ENCODE peak calls at places on chromosomes 3 and 15, in seven cellular contexts. Q is GM23338, T is GM12878, M is H1, I is GM12892, O is esophagus muscularis mucosa, U is breast epithelium. J is an unnamed sample.

GRCh38 chr3:50211930-50212329 is 6.9 kb downstream of the SLC38A3 start:
- DNase-seq in Q (no peak), T (no peak), M (no peak), I (no peak), O (no peak), U (no peak), J (no peak)

GRCh38 chr15:31442203-31443090 is 115.8 kb downstream of the KLF13 start:
- DNase-seq in Q (peak), T (no peak), M (no peak), I (no peak), O (no peak), U (no peak), J (no peak)

GRCh38 chr3:52385157-52385556 is 59.7 kb downstream of the SEMA3G start:
- DNase-seq in Q (peak), T (no peak), M (peak), I (peak), O (no peak), U (no peak), J (no peak)

GRCh38 chr3:179175358-179175757 is 27.2 kb downstream of the PIK3CA start:
- DNase-seq in Q (no peak), T (no peak), M (no peak), I (no peak), O (no peak), U (no peak), J (no peak)

GRCh38 chr3:49422379-49423248 is at the start of gene AMT:
- DNase-seq in Q (peak), T (no peak), M (peak), I (no peak), O (no peak), U (no peak), J (peak)

GRCh38 chr3:8869613-8870012 is 93.7 kb downstream of the RAD18 start:
- DNase-seq in Q (no peak), T (no peak), M (no peak), I (no peak), O (no peak), U (no peak), J (no peak)

GRCh38 chr3:128319741-128320141 is 146.9 kb downstream of the DNAJB8 start:
- DNase-seq in Q (no peak), T (no peak), M (no peak), I (no peak), O (no peak), U (no peak), J (no peak)

GRCh38 chr15:62058327-62059028 is 1.8 kb downstream of the VPS13C start:
- DNase-seq in Q (no peak), T (no peak), M (no peak), I (no peak), O (no peak), U (no peak), J (no peak)

GRCh38 chr15:41490355-41490754 is 3.3 kb upstream of the ITPKA start:
- DNase-seq in Q (no peak), T (peak), M (no peak), I (no peak), O (no peak), U (no peak), J (no peak)

GRCh38 chr15:56040081-56041035 is 46.9 kb upstream of the NEDD4 start:
- DNase-seq in Q (peak), T (no peak), M (peak), I (no peak), O (no peak), U (peak), J (peak)

GRCh38 chr15:52491460-52491859 is 37.2 kb downstream of the MYO5A start:
- DNase-seq in Q (no peak), T (no peak), M (no peak), I (no peak), O (no peak), U (no peak), J (no peak)

GRCh38 chr3:140420621-140421357 is 257.1 kb upstream of the TRIM42 start:
- DNase-seq in Q (no peak), T (no peak), M (no peak), I (no peak), O (peak), U (no peak), J (peak)

GRCh38 chr15:83088876-83089275 is 18.6 kb upstream of the TM6SF1 start:
- DNase-seq in Q (no peak), T (no peak), M (no peak), I (no peak), O (no peak), U (no peak), J (no peak)

GRCh38 chr15:83094592-83094991 is 12.9 kb upstream of the TM6SF1 start:
- DNase-seq in Q (no peak), T (no peak), M (no peak), I (no peak), O (no peak), U (no peak), J (peak)

GRCh38 chr15:83087535-83087934 is 19.9 kb upstream of the TM6SF1 start:
- DNase-seq in Q (no peak), T (no peak), M (no peak), I (no peak), O (no peak), U (no peak), J (no peak)

GRCh38 chr15:83090465-83090864 is 17.0 kb upstream of the TM6SF1 start:
- DNase-seq in Q (no peak), T (no peak), M (no peak), I (no peak), O (no peak), U (no peak), J (no peak)

DNA sequence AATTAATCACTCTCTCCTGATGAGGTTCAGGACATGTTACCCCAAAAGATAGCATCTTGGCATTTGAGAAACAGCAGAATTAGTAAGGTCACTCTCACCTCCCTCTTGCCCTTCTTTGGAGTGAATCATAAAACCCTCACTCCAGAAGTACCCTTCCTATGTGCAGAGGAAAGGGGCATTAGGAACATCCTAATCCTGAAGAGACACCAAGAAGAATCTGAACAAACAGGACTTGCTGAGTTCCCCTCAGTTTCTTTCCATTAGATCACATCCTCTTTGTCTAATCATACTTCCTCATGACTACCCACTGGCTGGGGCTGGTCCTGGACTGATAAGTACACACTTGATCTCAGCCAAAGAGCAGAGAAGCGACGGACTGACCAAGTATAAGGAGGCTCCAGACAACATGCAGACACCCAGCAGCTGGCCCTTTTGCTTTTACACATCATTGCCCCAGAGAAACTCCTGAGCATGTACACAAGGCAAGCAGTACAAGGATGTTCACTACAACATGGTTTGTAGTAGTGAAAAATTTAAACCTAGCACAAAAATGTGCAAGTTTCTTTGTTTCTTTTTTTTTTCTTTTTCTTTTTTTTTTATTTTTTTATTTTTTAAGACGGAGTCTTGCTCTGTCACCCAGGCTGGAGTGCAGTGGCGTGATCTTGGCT is 15.0 kb upstream of the TM6SF1 start:
- DNase-seq in Q (no peak), T (no peak), M (no peak), I (no peak), O (no peak), U (no peak), J (peak)
- TF ChIP-seq POLR2AphosphoS5 in Q (no peak), T (peak), M (no peak), I (peak), O (peak), U (no peak), J (peak)

GRCh38 chr3:167843886-167844285 is 108.4 kb downstream of the SERPINI1 start:
- DNase-seq in Q (no peak), T (no peak), M (no peak), I (no peak), O (no peak), U (no peak), J (no peak)

GRCh38 chr3:167837430-167837829 is 101.9 kb downstream of the SERPINI1 start:
- DNase-seq in Q (no peak), T (no peak), M (no peak), I (no peak), O (no peak), U (no peak), J (no peak)

GRCh38 chr3:167843483-167843882 is 108.0 kb downstream of the SERPINI1 start:
- DNase-seq in Q (no peak), T (no peak), M (no peak), I (no peak), O (no peak), U (no peak), J (no peak)

GRCh38 chr3:167839460-167839859 is 103.9 kb downstream of the SERPINI1 start:
- DNase-seq in Q (no peak), T (no peak), M (no peak), I (no peak), O (no peak), U (no peak), J (no peak)

DNA sequence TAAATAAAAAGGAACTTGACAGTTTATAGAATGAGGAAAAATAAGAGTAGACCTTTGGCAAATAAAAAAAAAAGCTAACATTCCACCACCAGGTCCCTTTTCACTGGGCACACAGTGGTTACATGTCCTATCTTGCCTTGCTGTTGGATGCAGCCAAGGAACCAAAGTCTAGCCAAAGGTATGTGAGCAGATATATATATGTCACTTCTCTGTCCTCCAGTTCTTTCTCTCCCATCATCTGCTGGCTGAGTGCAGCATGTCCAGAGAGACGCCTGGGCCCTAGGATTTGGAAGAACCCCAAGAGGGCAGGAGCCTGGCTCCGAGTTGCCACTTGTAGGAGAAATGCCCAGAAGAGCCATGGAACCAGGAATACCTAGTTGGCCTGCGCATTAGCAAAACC is 104.7 kb downstream of the SERPINI1 start:
- DNase-seq in Q (no peak), T (no peak), M (no peak), I (no peak), O (no peak), U (no peak), J (no peak)
- TF ChIP-seq POLR2AphosphoS5 in Q (no peak), T (no peak), M (no peak), I (no peak), O (no peak), U (no peak), J (no peak)

GRCh38 chr3:45084361-45084760 is 58.3 kb downstream of the CLEC3B start:
- DNase-seq in Q (no peak), T (no peak), M (no peak), I (no peak), O (no peak), U (no peak), J (no peak)

GRCh38 chr3:45083023-45083422 is 56.9 kb downstream of the CLEC3B start:
- DNase-seq in Q (peak), T (no peak), M (no peak), I (no peak), O (no peak), U (no peak), J (no peak)

GRCh38 chr3:45087155-45087554 is 59.0 kb downstream of the CDCP1 start:
- DNase-seq in Q (no peak), T (no peak), M (no peak), I (no peak), O (no peak), U (no peak), J (no peak)

GRCh38 chr3:45082139-45082538 is 56.0 kb downstream of the CLEC3B start:
- DNase-seq in Q (no peak), T (no peak), M (no peak), I (no peak), O (no peak), U (no peak), J (no peak)

DNA sequence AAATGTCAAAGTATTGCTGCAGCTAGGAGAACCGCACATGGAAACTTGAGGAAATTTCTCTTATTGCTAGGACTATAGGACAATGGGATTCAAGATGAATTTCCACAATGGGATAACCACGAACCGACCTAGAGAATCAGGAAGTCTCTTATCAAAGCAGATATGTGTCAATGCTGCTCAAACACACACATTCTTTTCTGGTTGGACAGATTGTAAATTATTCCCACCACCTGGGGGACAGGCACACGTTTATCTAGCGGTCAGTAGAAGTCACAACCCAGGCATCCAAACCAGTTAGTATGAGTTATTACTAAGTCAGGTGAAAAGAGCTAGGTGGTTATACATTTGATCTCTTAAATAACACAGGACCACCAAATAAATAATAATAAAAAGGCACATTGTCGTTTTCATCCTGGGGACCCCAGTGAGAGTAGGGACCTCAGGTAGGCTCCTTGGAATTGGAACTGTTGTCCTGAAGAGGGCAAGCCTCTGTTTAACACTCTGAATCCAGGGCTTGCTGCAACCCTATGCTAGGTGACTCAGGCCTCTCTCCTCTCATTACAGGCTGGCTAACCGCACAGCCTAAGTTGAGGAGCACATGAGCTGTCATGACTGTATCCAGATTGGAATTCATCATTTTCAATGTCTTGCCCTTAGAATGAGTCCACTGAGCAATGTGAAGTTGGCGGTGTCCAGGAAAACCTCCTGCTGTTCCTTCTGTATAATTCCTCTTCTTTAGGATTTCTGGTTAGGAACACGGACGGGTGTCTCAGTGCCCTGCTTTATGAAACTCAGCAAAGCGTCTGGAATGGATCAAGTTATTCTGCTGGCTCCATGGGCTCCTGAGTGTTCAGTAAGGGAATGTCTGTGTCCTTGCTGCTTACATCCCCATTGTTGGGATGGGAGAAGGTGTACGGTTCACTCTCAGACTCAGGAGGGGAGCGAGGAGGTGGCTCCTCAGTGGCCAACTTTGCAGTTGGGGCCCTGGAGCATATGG is 59.0 kb downstream of the CLEC3B start:
- DNase-seq in Q (no peak), T (no peak), M (no peak), I (no peak), O (no peak), U (no peak), J (no peak)
- TF ChIP-seq POLR2AphosphoS5 in Q (no peak), T (no peak), M (no peak), I (no peak), O (no peak), U (no peak), J (no peak)

GRCh38 chr15:81279621-81280051 is 44.3 kb downstream of the STARD5 start:
- DNase-seq in Q (no peak), T (no peak), M (no peak), I (no peak), O (no peak), U (no peak), J (no peak)

GRCh38 chr15:81281176-81281735 is 42.7 kb downstream of the STARD5 start:
- DNase-seq in Q (no peak), T (no peak), M (no peak), I (no peak), O (no peak), U (no peak), J (no peak)

GRCh38 chr15:81280086-81280485 is 43.9 kb downstream of the STARD5 start:
- DNase-seq in Q (no peak), T (no peak), M (no peak), I (no peak), O (no peak), U (no peak), J (no peak)

GRCh38 chr15:81281925-81282895 is 41.7 kb downstream of the STARD5 start:
- DNase-seq in Q (no peak), T (no peak), M (no peak), I (no peak), O (no peak), U (no peak), J (no peak)

GRCh38 chr15:81280696-81281095 is 43.2 kb downstream of the STARD5 start:
- DNase-seq in Q (no peak), T (no peak), M (no peak), I (no peak), O (no peak), U (no peak), J (no peak)
- TF ChIP-seq POLR2AphosphoS5 in Q (no peak), T (no peak), M (no peak), I (no peak), O (no peak), U (no peak), J (no peak)

GRCh38 chr3:126267169-126267975 is 87.0 kb upstream of the ALDH1L1 start:
- DNase-seq in Q (peak), T (no peak), M (peak), I (no peak), O (peak), U (peak), J (peak)
- TF ChIP-seq POLR2AphosphoS5 in Q (peak), T (no peak), M (peak), I (no peak), O (peak), U (peak), J (peak)

DNA sequence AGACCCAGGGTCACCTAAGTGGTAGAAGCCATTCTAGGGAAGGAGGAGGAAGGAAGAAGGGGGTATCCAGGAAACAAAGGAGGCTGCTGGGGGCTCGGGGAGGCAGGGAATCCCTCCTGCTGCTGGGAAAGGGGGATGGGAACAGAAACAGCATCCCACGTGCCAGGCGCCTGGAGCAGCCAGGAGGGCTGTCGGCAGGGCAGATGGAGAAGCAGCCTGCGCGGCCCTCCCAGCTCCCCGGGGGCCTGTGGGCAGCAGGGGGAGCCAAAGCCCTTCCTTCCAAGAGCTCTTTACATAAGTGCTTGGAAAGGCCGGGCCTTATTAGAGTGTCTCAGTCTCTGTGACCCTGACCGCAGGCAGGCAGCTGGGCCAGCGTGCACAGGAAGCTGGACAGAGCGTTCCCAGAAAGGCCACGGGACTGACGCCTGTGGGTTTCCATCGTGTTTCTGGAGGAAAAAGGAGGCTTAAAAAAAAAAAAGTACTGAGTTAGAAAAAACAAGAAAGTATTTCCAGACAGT is 24.8 kb downstream of the LOXL1 start:
- DNase-seq in Q (peak), T (no peak), M (peak), I (peak), O (peak), U (peak), J (peak)
- TF ChIP-seq POLR2AphosphoS5 in Q (peak), T (no peak), M (peak), I (no peak), O (peak), U (peak), J (peak)

J was measured in upper lobe of left lung.